ENCODE peak calls at places on chromosomes 5 and 9, in five cellular contexts. W, Z, K, R and Q are unnamed samples.

GRCh38 chr5:1468247-1468612 is 23.0 kb upstream of the SLC6A3 start:
- DNase-seq in W (no peak), Z (peak), K (no peak), R (no peak), Q (peak)

GRCh38 chr5:109310315-109310714 is 99.5 kb downstream of the PJA2 start:
- DNase-seq in W (no peak), Z (no peak), K (no peak), R (no peak), Q (no peak)

GRCh38 chr9:115289757-115290208 is 171.8 kb upstream of the TNC start:
- DNase-seq in W (no peak), Z (no peak), K (peak), R (no peak), Q (no peak)

GRCh38 chr5:92081958-92082712 is 699.0 kb upstream of the ARRDC3 start:
- DNase-seq in W (no peak), Z (no peak), K (no peak), R (no peak), Q (no peak)

GRCh38 chr9:36488322-36488838 is 84.3 kb upstream of the MELK start:
- DNase-seq in W (no peak), Z (no peak), K (no peak), R (no peak), Q (no peak)

GRCh38 chr5:35780236-35780635 is 76.5 kb upstream of the IL7R start:
- DNase-seq in W (no peak), Z (no peak), K (no peak), R (no peak), Q (no peak)

GRCh38 chr5:158421329-158421728 is 562.4 kb upstream of the CLINT1 start:
- DNase-seq in W (no peak), Z (no peak), K (no peak), R (no peak), Q (no peak)

GRCh38 chr5:75089137-75089536 is 36.8 kb upstream of the GCNT4 start:
- DNase-seq in W (no peak), Z (no peak), K (no peak), R (no peak), Q (no peak)

GRCh38 chr5:144309265-144309664 is 138.6 kb downstream of the KCTD16 start:
- DNase-seq in W (no peak), Z (peak), K (no peak), R (no peak), Q (no peak)

GRCh38 chr9:28207657-28208056 is 634.4 kb upstream of the C9orf72 start:
- DNase-seq in W (no peak), Z (no peak), K (no peak), R (no peak), Q (no peak)

GRCh38 chr9:99296375-99296951 is 74.4 kb downstream of the SEC61B start:
- DNase-seq in W (no peak), Z (no peak), K (no peak), R (no peak), Q (no peak)

GRCh38 chr5:56659991-56660390 is 155.4 kb upstream of the MAP3K1 start:
- DNase-seq in W (no peak), Z (no peak), K (no peak), R (no peak), Q (no peak)

GRCh38 chr9:97935291-97935690 is 2.7 kb downstream of the HEMGN start:
- DNase-seq in W (no peak), Z (no peak), K (no peak), R (no peak), Q (no peak)

GRCh38 chr9:96031366-96031824 is 155.9 kb downstream of the ERCC6L2 start:
- DNase-seq in W (peak), Z (no peak), K (no peak), R (no peak), Q (no peak)

GRCh38 chr5:138985256-138985655 is 110.1 kb upstream of the LRRTM2 start:
- DNase-seq in W (no peak), Z (peak), K (peak), R (no peak), Q (no peak)

GRCh38 chr5:147559725-147560124 is 49.9 kb upstream of the DPYSL3 start:
- DNase-seq in W (no peak), Z (no peak), K (no peak), R (no peak), Q (no peak)

GRCh38 chr5:41083306-41083705 is 12.2 kb upstream of the MROH2B start:
- DNase-seq in W (no peak), Z (no peak), K (peak), R (no peak), Q (no peak)

GRCh38 chr5:138336952-138337684 is 948 bp upstream of the FAM53C start:
- DNase-seq in W (peak), Z (no peak), K (peak), R (no peak), Q (peak)

GRCh38 chr9:132670816-132671371 is 630 bp downstream of the GTF3C4 start:
- DNase-seq in W (peak), Z (no peak), K (peak), R (no peak), Q (peak)

GRCh38 chr5:112420111-112420864 is 1.2 kb upstream of the EPB41L4A start:
- DNase-seq in W (peak), Z (peak), K (peak), R (peak), Q (peak)

GRCh38 chr5:169886033-169886432 is 94.3 kb downstream of the INSYN2B start:
- DNase-seq in W (no peak), Z (no peak), K (no peak), R (no peak), Q (no peak)

GRCh38 chr9:17462869-17463464 is 115.9 kb upstream of the SH3GL2 start:
- DNase-seq in W (peak), Z (peak), K (peak), R (no peak), Q (peak)

GRCh38 chr9:79812099-79812498 is 240.3 kb downstream of the TLE4 start:
- DNase-seq in W (no peak), Z (no peak), K (no peak), R (no peak), Q (no peak)

GRCh38 chr9:20621553-20622329 is 558 bp downstream of the MLLT3 start:
- DNase-seq in W (peak), Z (peak), K (peak), R (no peak), Q (peak)

GRCh38 chr5:125612356-125613149 is 810.7 kb upstream of the GRAMD2B start:
- DNase-seq in W (no peak), Z (no peak), K (no peak), R (no peak), Q (no peak)

GRCh38 chr9:132210472-132211145 is 48.8 kb downstream of the NTNG2 start:
- DNase-seq in W (no peak), Z (no peak), K (peak), R (no peak), Q (no peak)

GRCh38 chr9:135612981-135613910 is 26.1 kb downstream of the GLT6D1 start:
- DNase-seq in W (no peak), Z (no peak), K (no peak), R (no peak), Q (peak)

GRCh38 chr9:72894342-72894741 is 58.5 kb downstream of the ALDH1A1 start:
- DNase-seq in W (no peak), Z (no peak), K (peak), R (no peak), Q (no peak)

GRCh38 chr5:39658861-39659260 is 234.1 kb upstream of the DAB2 start:
- DNase-seq in W (no peak), Z (no peak), K (no peak), R (no peak), Q (no peak)

GRCh38 chr5:39654715-39655114 is 229.9 kb upstream of the DAB2 start:
- DNase-seq in W (no peak), Z (no peak), K (no peak), R (no peak), Q (no peak)

GRCh38 chr5:39656600-39656999 is 231.8 kb upstream of the DAB2 start:
- DNase-seq in W (no peak), Z (no peak), K (no peak), R (no peak), Q (no peak)

GRCh38 chr5:39660020-39660419 is 235.2 kb upstream of the DAB2 start:
- DNase-seq in W (no peak), Z (no peak), K (no peak), R (no peak), Q (no peak)

GRCh38 chr5:39657943-39658342 is 233.2 kb upstream of the DAB2 start:
- DNase-seq in W (no peak), Z (no peak), K (no peak), R (no peak), Q (no peak)
- TF ChIP-seq BHLHE40 in W (no peak), Z (no peak), K (no peak), R (no peak), Q (no peak)

GRCh38 chr5:2740849-2741555 is 10.5 kb downstream of the IRX2 start:
- DNase-seq in W (no peak), Z (no peak), K (no peak), R (no peak), Q (no peak)

GRCh38 chr5:2738700-2739359 is 12.6 kb downstream of the IRX2 start:
- DNase-seq in W (no peak), Z (no peak), K (no peak), R (no peak), Q (no peak)

GRCh38 chr5:2741946-2742345 is 9.5 kb downstream of the IRX2 start:
- DNase-seq in W (no peak), Z (no peak), K (no peak), R (no peak), Q (no peak)

GRCh38 chr5:2739360-2740050 is 12.0 kb downstream of the IRX2 start:
- DNase-seq in W (no peak), Z (no peak), K (no peak), R (no peak), Q (no peak)

DNA sequence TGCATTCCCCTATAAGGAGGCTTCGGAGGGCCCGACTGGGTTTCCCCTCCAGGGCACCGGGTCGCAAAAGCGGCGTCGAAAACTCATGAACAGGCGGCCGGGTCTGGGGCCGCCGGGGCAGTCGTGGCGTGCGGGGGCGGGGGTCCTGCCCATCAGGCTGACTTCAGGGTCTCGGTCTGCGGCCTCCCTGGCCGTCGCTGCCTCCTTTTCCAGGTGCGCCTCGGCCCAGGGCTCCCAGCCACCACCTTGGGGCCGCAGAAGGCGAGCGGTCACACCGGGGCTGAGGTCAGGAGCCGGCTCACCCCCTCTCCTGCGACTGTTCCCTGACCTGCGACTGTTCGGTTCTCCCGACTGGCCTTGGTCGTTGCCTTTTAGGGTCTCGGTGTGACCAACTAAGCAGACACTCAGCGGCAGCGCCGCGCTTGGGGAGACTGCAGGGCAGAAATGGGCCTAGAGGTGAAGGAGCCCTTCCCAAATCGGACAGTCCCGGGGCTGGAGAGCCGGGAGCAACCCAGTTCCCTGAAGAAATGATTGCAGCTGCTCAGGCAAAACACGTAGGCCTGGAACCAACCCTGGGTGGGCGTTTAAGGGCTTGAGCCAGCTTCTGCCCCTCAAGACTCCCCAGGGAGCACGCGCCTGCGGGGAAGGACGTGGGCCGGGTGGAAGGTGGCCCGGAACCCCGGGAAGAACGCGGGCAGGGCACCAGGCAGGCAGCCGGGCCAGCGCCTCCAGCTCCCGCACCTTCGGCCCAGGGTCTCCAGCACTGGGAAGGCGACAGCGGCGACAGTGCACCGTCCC is 11.2 kb downstream of the IRX2 start:
- DNase-seq in W (no peak), Z (no peak), K (no peak), R (no peak), Q (no peak)
- TF ChIP-seq BHLHE40 in W (no peak), Z (no peak), K (no peak), R (no peak), Q (no peak)

DNA sequence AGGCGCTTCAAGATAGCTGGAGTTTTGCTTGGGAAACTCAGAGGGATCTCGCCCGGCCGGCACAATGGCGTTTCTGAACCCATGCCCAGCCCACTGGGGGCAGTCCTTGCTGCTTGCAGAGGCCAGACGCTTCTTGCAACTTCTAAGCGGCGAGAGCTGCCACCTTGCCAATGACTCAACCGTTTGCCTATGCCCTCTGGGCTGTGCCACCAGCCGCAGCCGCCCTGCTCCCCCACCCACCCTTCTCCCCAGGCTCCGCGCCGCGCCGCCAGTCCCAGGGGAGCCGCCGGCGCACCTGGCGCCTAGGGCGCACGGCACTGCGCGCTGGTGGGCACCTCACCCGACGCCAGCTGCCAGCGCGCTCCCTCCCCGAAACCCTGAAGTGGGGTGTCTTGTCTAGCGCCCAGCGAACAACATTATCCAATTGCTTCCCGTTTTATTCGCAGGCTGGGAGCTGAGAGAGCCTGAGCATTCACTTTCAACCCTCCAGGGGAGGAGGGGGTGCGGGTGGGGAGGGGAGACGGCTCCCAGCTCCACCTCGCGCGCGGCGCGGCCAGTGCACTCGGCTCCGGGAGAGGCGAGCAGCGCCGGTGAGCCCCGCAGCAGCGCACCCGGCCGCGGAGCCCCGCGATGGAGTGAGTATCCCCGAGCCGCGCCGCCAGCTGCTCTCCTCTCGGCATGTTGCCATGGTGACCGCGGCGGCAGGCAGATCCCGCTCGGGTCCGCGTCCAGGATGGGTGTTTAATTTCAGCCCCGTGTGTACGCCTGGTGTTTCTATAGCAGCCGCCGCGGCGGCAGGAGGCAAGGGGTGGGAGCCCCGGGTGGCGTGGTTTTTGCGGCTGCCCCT is 139.5 kb upstream of the PALM2AKAP2 start:
- DNase-seq in W (peak), Z (no peak), K (peak), R (no peak), Q (peak)
- TF ChIP-seq BHLHE40 in W (no peak), Z (no peak), K (no peak), R (no peak), Q (no peak)

GRCh38 chr5:177128551-177128976 is 5.0 kb upstream of the NSD1 start:
- DNase-seq in W (no peak), Z (no peak), K (no peak), R (no peak), Q (no peak)
- TF ChIP-seq BHLHE40 in W (no peak), Z (no peak), K (no peak), R (no peak), Q (no peak)

GRCh38 chr5:103111458-103111857 is 8.5 kb downstream of the GIN1 start:
- DNase-seq in W (no peak), Z (no peak), K (no peak), R (no peak), Q (no peak)
- TF ChIP-seq BHLHE40 in W (no peak), Z (no peak), K (no peak), R (no peak), Q (no peak)